ENCODE peak calls at places on chromosomes 12 and 14, in nine cellular contexts. Z is spleen, H is colonic mucosa, F is iPS DF 6.9, U is psoas muscle, J is left lung, Q is ascending aorta, I is esophagus squamous epithelium, O is lung. L is an unnamed sample.
A peak's percentile ranks its signal among the peaks of the same experiment; 100 is the strongest.

GRCh38 chr14:69606258-69606657 is 5.1 kb upstream of the SUSD6 start:
- DNase-seq in Z (no peak), H (peak; percentile 70), F (no peak), U (no peak), J (peak; percentile 47), Q (no peak), I (no peak), O (no peak), L (peak; percentile 47)

GRCh38 chr14:48536318-48536717 is 860.9 kb upstream of the MDGA2 start:
- DNase-seq in Z (no peak), H (no peak), F (peak; percentile 47), U (no peak), J (no peak), Q (no peak), I (no peak), O (no peak), L (no peak)

GRCh38 chr14:48247972-48248371 is 572.6 kb upstream of the MDGA2 start:
- DNase-seq in Z (no peak), H (no peak), F (no peak), U (no peak), J (no peak), Q (no peak), I (no peak), O (no peak), L (no peak)

GRCh38 chr12:94961413-94961812 is 42.1 kb downstream of the NDUFA12 start:
- DNase-seq in Z (no peak), H (no peak), F (no peak), U (no peak), J (no peak), Q (no peak), I (no peak), O (no peak), L (no peak)

GRCh38 chr12:81627336-81628189 is 131.6 kb downstream of the PPFIA2 start:
- DNase-seq in Z (no peak), H (no peak), F (no peak), U (no peak), J (no peak), Q (no peak), I (no peak), O (no peak), L (peak; percentile 38)

GRCh38 chr12:114762490-114763110 is 78.6 kb upstream of the TBX3 start:
- DNase-seq in Z (no peak), H (no peak), F (no peak), U (no peak), J (no peak), Q (no peak), I (no peak), O (no peak), L (peak; percentile 24)

GRCh38 chr12:62913380-62913779 is 21.6 kb downstream of the PPM1H start:
- DNase-seq in Z (no peak), H (no peak), F (no peak), U (no peak), J (no peak), Q (no peak), I (no peak), O (no peak), L (no peak)

GRCh38 chr12:31588976-31589375 is 2.0 kb downstream of the DENND5B start:
- DNase-seq in Z (no peak), H (no peak), F (no peak), U (no peak), J (no peak), Q (no peak), I (no peak), O (no peak), L (no peak)

DNA sequence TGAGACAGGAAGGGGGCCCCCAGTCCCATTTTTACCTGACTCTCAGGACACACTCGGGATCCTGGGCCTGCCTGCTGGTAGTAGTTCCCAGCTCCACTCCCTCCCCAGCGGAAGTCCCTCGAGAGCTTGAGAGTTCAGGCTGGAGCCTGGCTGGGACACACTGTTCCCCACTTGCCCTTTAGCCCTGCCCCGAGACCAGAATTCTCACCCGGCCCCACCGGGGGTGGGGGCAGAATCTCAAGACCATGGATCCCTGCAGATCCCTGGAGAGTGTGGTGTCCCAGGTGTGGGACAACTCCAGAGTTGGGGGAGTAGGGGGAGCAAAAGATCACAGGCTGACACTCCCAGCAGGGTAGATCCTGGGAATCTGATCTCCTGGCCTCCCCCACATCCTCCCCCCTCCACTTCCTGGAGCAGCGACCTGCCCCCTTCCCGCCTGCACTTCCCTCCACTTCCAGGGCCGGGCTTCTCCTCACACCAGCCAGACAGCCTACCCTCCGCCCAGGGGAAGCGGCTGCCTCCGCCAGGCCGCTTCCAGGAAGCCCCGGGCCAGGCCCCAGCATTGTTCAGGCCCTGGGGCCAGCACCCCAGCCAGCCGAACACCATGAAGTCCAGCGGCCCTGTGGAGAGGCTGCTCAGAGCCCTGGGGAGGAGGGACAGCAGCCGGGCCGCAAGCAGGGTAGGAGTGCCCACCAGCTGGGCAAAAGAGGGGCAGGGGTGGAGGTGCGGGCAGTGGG is at the start of gene TNS2:
- DNase-seq in Z (peak; percentile 88), H (peak; percentile 75), F (no peak), U (peak; percentile 95), J (peak; percentile 77), Q (peak; percentile 91), I (no peak), O (peak; percentile 82), L (peak; percentile 74)
- H3K4me1 ChIP-seq in Z (peaks cover 89% of the 10 kb centered on the region), H (peaks cover 38% of the 10 kb centered on the region), F (peaks cover 31% of the 10 kb centered on the region), U (peaks cover 68% of the 10 kb centered on the region), J (peaks cover 72% of the 10 kb centered on the region), Q (peaks cover 4% of the 10 kb centered on the region), I (peaks cover 38% of the 10 kb centered on the region), O (peaks cover 15% of the 10 kb centered on the region), L (peaks cover 63% of the 10 kb centered on the region)

GRCh38 chr12:50014342-50014741 is 11.0 kb downstream of the RACGAP1 start:
- DNase-seq in Z (no peak), H (no peak), F (no peak), U (no peak), J (no peak), Q (no peak), I (no peak), O (no peak), L (no peak)

GRCh38 chr12:50017653-50018052 is 7.6 kb downstream of the RACGAP1 start:
- DNase-seq in Z (no peak), H (no peak), F (no peak), U (no peak), J (no peak), Q (no peak), I (no peak), O (no peak), L (no peak)

GRCh38 chr12:50018968-50019367 is 6.3 kb downstream of the RACGAP1 start:
- DNase-seq in Z (no peak), H (no peak), F (no peak), U (no peak), J (no peak), Q (no peak), I (no peak), O (no peak), L (no peak)

GRCh38 chr12:50019524-50019923 is 5.8 kb downstream of the RACGAP1 start:
- DNase-seq in Z (no peak), H (no peak), F (no peak), U (no peak), J (no peak), Q (no peak), I (no peak), O (no peak), L (no peak)

GRCh38 chr12:50017047-50017446 is 8.2 kb downstream of the RACGAP1 start:
- DNase-seq in Z (no peak), H (peak; percentile 59), F (no peak), U (no peak), J (peak; percentile 78), Q (peak; percentile 85), I (no peak), O (peak; percentile 72), L (peak; percentile 62)
- H3K4me3 ChIP-seq in Z (no peak overlapping the region), H (no peak overlapping the region), F (no peak overlapping the region), U (no peak overlapping the region), J (no peak overlapping the region), Q (no peak overlapping the region), I (no peak overlapping the region), O (no peak overlapping the region), L (no peak overlapping the region)

GRCh38 chr14:92665699-92666110 is 82.7 kb downstream of the LGMN start:
- DNase-seq in Z (no peak), H (no peak), F (no peak), U (no peak), J (no peak), Q (no peak), I (no peak), O (no peak), L (no peak)
- H3K4me1 ChIP-seq in Z (peaks cover 94% of the 10 kb centered on the region), H (no peaks in the 10 kb centered on the region), F (no peaks in the 10 kb centered on the region), U (no peaks in the 10 kb centered on the region), J (peaks cover 64% of the 10 kb centered on the region), Q (no peaks in the 10 kb centered on the region), I (no peaks in the 10 kb centered on the region), O (no peaks in the 10 kb centered on the region), L (no peaks in the 10 kb centered on the region)

GRCh38 chr14:56135001-56135400 is 16.8 kb downstream of the PELI2 start:
- DNase-seq in Z (no peak), H (no peak), F (no peak), U (no peak), J (no peak), Q (no peak), I (no peak), O (no peak), L (no peak)
- H3K4me3 ChIP-seq in Z (no peak overlapping the region), H (no peak overlapping the region), F (no peak overlapping the region), U (no peak overlapping the region), J (no peak overlapping the region), Q (no peak overlapping the region), I (no peak overlapping the region), O (no peak overlapping the region), L (no peak overlapping the region)

GRCh38 chr12:52206309-52207040 is 14.7 kb upstream of the KRT80 start:
- DNase-seq in Z (peak; percentile 58), H (no peak), F (no peak), U (no peak), J (no peak), Q (no peak), I (no peak), O (no peak), L (peak; percentile 25)
- H3K4me1 ChIP-seq in Z (peaks cover 48% of the 10 kb centered on the region), H (no peaks in the 10 kb centered on the region), F (peaks cover 4% of the 10 kb centered on the region), U (peaks cover 5% of the 10 kb centered on the region), J (peaks cover 32% of the 10 kb centered on the region), Q (no peaks in the 10 kb centered on the region), I (peaks cover 28% of the 10 kb centered on the region), O (peaks cover 4% of the 10 kb centered on the region), L (no peaks in the 10 kb centered on the region)